ENCODE peak calls at places on chromosome 9, in ten cellular contexts. O is fibroblast of lung, V is coronary artery, A is esophagus muscularis mucosa, R is HFFc6, F is astrocyte of the spinal cord, X is endothelial cell, Y is IMR-90, J is cardiac fibroblast, T is B cell. P is an unnamed sample.

GRCh38 chr9:16715404-16715803 is 155.1 kb downstream of the BNC2 start:
- DNase-seq in X (no peak), O (peak), R (no peak), F (no peak), A (no peak), J (peak), T (no peak), Y (peak), V (no peak), P (no peak)

GRCh38 chr9:95784318-95784717 is 91.2 kb upstream of the ERCC6L2 start:
- DNase-seq in F (no peak), X (no peak), V (no peak), Y (no peak), R (no peak), J (no peak), T (no peak), O (no peak), A (no peak), P (no peak)

GRCh38 chr9:107638496-107638895 is 148.9 kb upstream of the KLF4 start:
- DNase-seq in A (no peak), J (no peak), X (no peak), R (no peak), F (peak), O (no peak), Y (no peak), T (peak), V (no peak), P (no peak)

GRCh38 chr9:133914483-133915342 is 77.4 kb downstream of the VAV2 start:
- DNase-seq in T (no peak), X (no peak), A (no peak), Y (no peak), R (no peak), J (no peak), O (no peak), F (no peak), V (no peak), P (no peak)

GRCh38 chr9:93708289-93708986 is 132.1 kb downstream of the PHF2 start:
- DNase-seq in O (no peak), J (no peak), F (no peak), A (no peak), Y (no peak), X (no peak), R (no peak), T (no peak), V (no peak), P (no peak)

GRCh38 chr9:2039294-2040180 is 24.4 kb downstream of the SMARCA2 start:
- DNase-seq in R (no peak), V (no peak), Y (no peak), A (no peak), O (peak), X (no peak), J (no peak), F (no peak), T (no peak), P (no peak)

GRCh38 chr9:93365427-93366118 is 85.9 kb upstream of the FAM120A start:
- DNase-seq in F (no peak), T (no peak), R (no peak), X (no peak), Y (no peak), V (no peak), J (no peak), O (no peak), A (no peak), P (no peak)

GRCh38 chr9:99076483-99077171 is 28.3 kb upstream of the TGFBR1 start:
- DNase-seq in J (no peak), V (no peak), F (no peak), T (peak), R (no peak), Y (no peak), A (no peak), X (no peak), O (no peak), P (peak)

GRCh38 chr9:86321373-86321772 is 32.8 kb downstream of the TUT7 start:
- DNase-seq in V (no peak), A (no peak), Y (peak), J (peak), X (no peak), T (no peak), R (peak), O (peak), F (peak), P (no peak)

GRCh38 chr9:95009459-95009858 is 283.0 kb downstream of the AOPEP start:
- DNase-seq in V (no peak), R (no peak), F (no peak), A (no peak), T (no peak), X (no peak), O (no peak), J (no peak), Y (no peak), P (no peak)

GRCh38 chr9:73223594-73223993 is 71.9 kb downstream of the ANXA1 start:
- DNase-seq in F (no peak), J (no peak), O (no peak), Y (no peak), A (no peak), X (no peak), V (no peak), R (no peak), T (no peak), P (no peak)

GRCh38 chr9:86239053-86239770 is 20.2 kb downstream of the C9orf153 start:
- DNase-seq in F (peak), V (no peak), R (no peak), Y (no peak), O (peak), J (peak), X (no peak), T (no peak), A (peak), P (no peak)

GRCh38 chr9:98964201-98964600 is 20.5 kb downstream of the COL15A1 start:
- DNase-seq in T (no peak), O (peak), R (no peak), A (no peak), J (no peak), F (no peak), Y (peak), X (no peak), V (no peak), P (no peak)

DNA sequence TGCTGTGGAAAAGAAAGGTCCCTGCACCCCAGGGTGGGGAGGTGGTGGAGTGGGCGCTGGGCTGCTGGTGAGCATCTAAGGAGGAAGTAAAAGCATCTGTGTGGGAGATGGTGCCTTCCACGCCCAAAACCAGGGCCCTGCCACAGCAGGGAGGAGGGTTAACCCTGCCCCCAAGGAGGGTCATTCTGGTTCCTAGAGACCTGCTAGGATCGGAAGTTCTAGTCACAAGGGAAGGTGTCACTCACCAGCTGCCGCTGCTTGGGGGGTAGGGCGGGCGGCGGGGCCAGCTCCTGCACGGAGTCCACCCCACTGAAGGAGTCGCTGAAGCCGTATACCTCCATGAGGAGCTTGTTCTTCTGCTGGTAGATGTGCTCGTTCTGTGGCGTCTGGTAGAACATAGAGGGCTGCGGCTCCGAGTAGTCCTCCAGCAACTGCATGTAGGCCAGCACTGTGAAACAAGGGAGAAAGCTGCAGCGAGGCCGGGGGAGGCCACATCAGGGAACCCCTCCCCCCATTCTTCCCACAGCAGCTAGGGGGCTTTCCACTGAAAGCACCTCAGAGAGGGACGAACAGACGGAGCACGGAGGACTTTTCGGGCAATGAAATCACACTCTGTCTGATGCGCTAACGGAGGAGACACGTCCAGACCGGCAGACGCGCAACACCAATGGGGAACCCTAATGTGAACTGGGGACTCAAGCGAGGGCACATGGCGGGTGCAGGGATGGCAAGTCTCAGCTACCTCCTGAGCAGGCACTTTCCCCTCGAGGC is 76.4 kb downstream of the PRRT1B start:
- DNase-seq in X (no peak), F (no peak), R (no peak), O (no peak), A (no peak), J (no peak), Y (no peak), T (peak), V (no peak), P (peak)
- TF ChIP-seq CTCF in X (no peak), F (no peak), R (no peak), O (no peak), A (no peak), J (no peak), Y (no peak), T (no peak), V (no peak), P (no peak)

GRCh38 chr9:37311938-37312730 is 110.4 kb upstream of the GRHPR start:
- DNase-seq in V (no peak), A (no peak), J (peak), X (no peak), O (peak), T (no peak), Y (peak), R (peak), F (peak), P (no peak)

GRCh38 chr9:37309136-37309535 is 113.4 kb upstream of the GRHPR start:
- DNase-seq in Y (peak), V (no peak), T (peak), A (no peak), R (peak), O (no peak), X (no peak), F (no peak), J (no peak), P (peak)
- TF ChIP-seq CTCF in Y (peak), V (no peak), T (peak), A (no peak), R (peak), O (peak), X (no peak), F (peak), J (peak), P (peak)

GRCh38 chr9:121286973-121287721 is 19.2 kb downstream of the GSN start:
- DNase-seq in Y (peak), O (peak), A (peak), T (no peak), J (peak), F (peak), X (peak), R (peak), V (peak), P (no peak)
- TF ChIP-seq CTCF in Y (peak), O (peak), A (peak), T (no peak), J (peak), F (peak), X (no peak), R (peak), V (no peak), P (no peak)

GRCh38 chr9:33211695-33212393 is 28.1 kb upstream of the SPINK4 start:
- DNase-seq in F (no peak), J (peak), R (peak), A (no peak), Y (peak), X (no peak), T (no peak), O (peak), V (no peak), P (no peak)
- TF ChIP-seq CTCF in F (no peak), J (no peak), R (peak), A (no peak), Y (no peak), X (no peak), T (no peak), O (no peak), V (no peak), P (no peak)

GRCh38 chr9:128765499-128765898 is 6.2 kb downstream of the ZER1 start:
- DNase-seq in R (no peak), Y (no peak), V (no peak), X (no peak), J (no peak), F (no peak), T (no peak), A (no peak), O (no peak), P (no peak)

GRCh38 chr9:128768581-128768980 is 3.1 kb downstream of the ZER1 start:
- DNase-seq in O (no peak), V (no peak), Y (no peak), F (no peak), T (no peak), X (no peak), R (no peak), A (no peak), J (no peak), P (no peak)

GRCh38 chr9:128762664-128763449 is 8.9 kb downstream of the ZER1 start:
- DNase-seq in R (no peak), Y (no peak), T (no peak), A (no peak), V (no peak), J (no peak), X (no peak), F (no peak), O (no peak), P (no peak)

GRCh38 chr9:128770286-128770685 is 1.4 kb downstream of the ZER1 start:
- DNase-seq in T (no peak), X (no peak), Y (no peak), R (no peak), F (no peak), O (no peak), V (no peak), A (no peak), J (no peak), P (no peak)

GRCh38 chr9:128764361-128764760 is 7.4 kb downstream of the ZER1 start:
- DNase-seq in O (no peak), A (no peak), F (no peak), R (no peak), V (no peak), T (no peak), X (no peak), Y (no peak), J (no peak), P (no peak)
- TF ChIP-seq CTCF in O (no peak), A (no peak), F (no peak), R (no peak), V (no peak), T (no peak), X (no peak), Y (no peak), J (no peak), P (no peak)

DNA sequence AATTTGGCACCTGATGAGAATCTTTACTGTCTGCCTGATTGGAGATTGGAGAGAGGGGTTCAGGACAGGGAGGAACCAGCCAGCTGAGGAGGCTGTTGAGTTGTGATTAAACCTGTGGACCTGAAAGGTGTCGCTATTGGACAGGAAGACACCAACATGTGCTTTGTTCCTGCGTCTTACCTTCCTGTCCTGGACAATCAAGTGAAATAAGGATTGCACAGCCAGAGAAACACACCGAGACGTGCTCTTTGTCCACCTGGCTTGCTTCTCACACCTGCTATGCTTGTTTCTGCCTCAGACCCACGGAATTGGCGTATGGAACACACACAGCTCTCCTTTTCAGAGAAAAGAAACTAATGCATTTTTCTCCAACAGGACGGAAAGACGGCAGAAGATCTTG is 57.7 kb upstream of the CTSL start:
- DNase-seq in J (no peak), F (no peak), Y (no peak), A (no peak), R (no peak), T (no peak), V (no peak), O (no peak), X (no peak), P (no peak)
- TF ChIP-seq CTCF in J (no peak), F (no peak), Y (no peak), A (no peak), R (no peak), T (no peak), V (no peak), O (no peak), X (no peak), P (no peak)

P was measured in GM10248.